ENCODE peak calls at places on chromosome 3, in eight cellular contexts. I is CD8-positive, alpha-beta T cell; M is fibroblast of mammary gland; W is astrocyte of the cerebellum; H is A549; B is neural crest cell; C is Panc1; Y is AG04450. R is an unnamed sample.

GRCh38 chr3:161148832-161149475 is 43.8 kb upstream of the B3GALNT1 start:
- DNase-seq in I (no peak), M (peak), W (peak), H (no peak), B (no peak), C (no peak), Y (no peak), R (no peak)

GRCh38 chr3:128112406-128112968 is 11.1 kb downstream of the RUVBL1 start:
- DNase-seq in I (peak), M (peak), W (peak), H (no peak), B (no peak), C (peak), Y (peak), R (no peak)

GRCh38 chr3:14645453-14645852 is 6.1 kb upstream of the CCDC174 start:
- DNase-seq in I (no peak), M (no peak), W (no peak), H (no peak), B (no peak), C (no peak), Y (no peak), R (no peak)

GRCh38 chr3:169171739-169172138 is 491.8 kb downstream of the MECOM start:
- DNase-seq in I (no peak), M (peak), W (no peak), H (no peak), B (no peak), C (no peak), Y (no peak), R (no peak)

GRCh38 chr3:82044918-82045715 is 283.7 kb upstream of the GBE1 start:
- DNase-seq in I (no peak), M (peak), W (no peak), H (no peak), B (no peak), C (no peak), Y (no peak), R (no peak)

GRCh38 chr3:177760803-177761202 is 563.5 kb upstream of the TBL1XR1 start:
- DNase-seq in I (no peak), M (no peak), W (peak), H (no peak), B (no peak), C (no peak), Y (no peak), R (no peak)

GRCh38 chr3:65955792-65956477 is 82.8 kb downstream of the MAGI1 start:
- DNase-seq in I (no peak), M (peak), W (no peak), H (no peak), B (no peak), C (no peak), Y (peak), R (no peak)

GRCh38 chr3:180802837-180803236 is 109.6 kb upstream of the FXR1 start:
- DNase-seq in I (no peak), M (peak), W (peak), H (no peak), B (no peak), C (peak), Y (no peak), R (no peak)

GRCh38 chr3:175590745-175591144 is 731.6 kb downstream of the NAALADL2 start:
- DNase-seq in I (no peak), M (no peak), W (no peak), H (no peak), B (no peak), C (no peak), Y (no peak), R (no peak)

GRCh38 chr3:105367063-105367405 is 325 bp downstream of the ALCAM start:
- DNase-seq in I (peak), M (no peak), W (no peak), H (peak), B (peak), C (no peak), Y (no peak), R (no peak)

GRCh38 chr3:108791473-108791872 is 31.1 kb upstream of the TRAT1 start:
- DNase-seq in I (no peak), M (no peak), W (no peak), H (no peak), B (no peak), C (no peak), Y (no peak), R (no peak)

GRCh38 chr3:104673981-104674380 is 692.7 kb upstream of the ALCAM start:
- DNase-seq in I (no peak), M (peak), W (no peak), H (no peak), B (no peak), C (no peak), Y (no peak), R (no peak)

GRCh38 chr3:34863485-34863884 is 775.8 kb upstream of the ARPP21 start:
- DNase-seq in I (no peak), M (peak), W (no peak), H (no peak), B (no peak), C (no peak), Y (no peak), R (no peak)

DNA sequence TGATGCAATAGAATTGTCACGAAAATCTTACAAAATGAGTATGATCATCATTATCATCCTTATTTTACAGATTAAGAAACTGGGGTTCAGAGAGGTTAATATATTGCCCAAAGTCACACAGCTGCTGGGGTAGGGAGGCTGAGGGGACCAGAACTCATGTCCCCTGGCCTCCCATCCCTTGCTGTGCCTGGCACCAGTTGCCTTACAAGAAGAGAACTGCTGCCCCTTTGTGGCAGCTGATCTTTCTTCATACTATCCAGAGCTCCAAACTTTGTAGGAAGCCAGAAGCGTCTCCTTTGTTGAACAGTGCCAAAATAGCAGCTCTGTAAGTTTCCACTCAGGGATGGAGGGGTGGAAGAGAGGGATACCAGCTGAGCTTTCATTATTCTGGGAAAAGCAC is 236.8 kb upstream of the TBC1D5 start:
- DNase-seq in I (no peak), M (no peak), W (no peak), H (no peak), B (no peak), C (no peak), Y (no peak), R (no peak)
- TF ChIP-seq CTCF in I (no peak), M (no peak), W (no peak), H (peak), B (no peak), C (no peak), Y (no peak), R (no peak)

GRCh38 chr3:151421956-151422355 is 37.4 kb upstream of the P2RY12 start:
- DNase-seq in I (no peak), M (no peak), W (no peak), H (no peak), B (no peak), C (no peak), Y (no peak), R (no peak)
- TF ChIP-seq CTCF in I (no peak), M (peak), W (peak), H (no peak), B (no peak), C (peak), Y (no peak), R (no peak)

DNA sequence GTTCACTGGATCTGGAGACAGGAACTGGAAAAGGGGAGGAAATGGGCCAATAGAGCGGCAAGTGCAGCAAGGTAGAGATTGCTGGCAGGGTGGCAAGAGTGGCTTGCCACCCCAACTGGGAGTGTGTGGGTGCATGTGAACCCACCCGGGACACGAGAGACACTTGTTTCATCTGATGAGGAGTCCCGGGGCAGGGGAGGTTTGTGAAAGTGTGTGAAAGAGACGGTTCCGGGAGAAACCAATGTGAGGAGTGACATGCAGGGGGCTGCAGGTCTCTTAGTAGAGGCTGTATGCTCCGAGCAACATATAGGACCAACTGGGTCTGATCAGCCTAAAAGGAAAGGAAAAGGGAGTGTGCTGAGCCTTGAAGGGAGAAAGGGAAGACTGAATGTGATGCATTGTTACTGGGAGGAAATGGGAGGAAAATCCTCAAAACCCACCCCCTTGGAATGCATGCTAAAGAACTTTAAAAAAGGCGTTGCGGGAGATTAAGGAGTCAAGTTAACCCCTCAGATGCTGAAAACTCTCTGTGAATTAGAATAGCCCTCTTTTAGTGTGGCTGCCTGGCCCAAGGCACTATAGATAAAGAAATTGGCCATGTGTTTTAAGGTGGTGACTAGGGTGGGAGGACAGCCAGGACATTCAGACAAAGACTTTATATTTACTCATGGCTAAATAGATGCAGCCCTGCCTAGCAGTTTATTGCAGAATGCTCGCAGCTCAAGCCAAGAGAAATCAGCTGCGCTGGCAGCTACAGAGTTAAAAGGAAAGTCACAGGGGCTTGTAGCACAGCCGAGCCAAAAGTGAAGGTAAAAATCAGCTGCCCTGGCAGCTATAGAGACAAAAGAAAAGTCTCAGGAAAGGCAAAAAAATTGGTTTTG is 9.1 kb upstream of the SLC9C1 start:
- DNase-seq in I (no peak), M (peak), W (no peak), H (no peak), B (peak), C (no peak), Y (no peak), R (no peak)
- TF ChIP-seq CTCF in I (no peak), M (no peak), W (no peak), H (no peak), B (no peak), C (no peak), Y (no peak), R (no peak)

GRCh38 chr3:45938858-45939257 is 4.4 kb upstream of the CXCR6 start:
- DNase-seq in I (peak), M (peak), W (peak), H (peak), B (peak), C (peak), Y (peak), R (peak)
- TF ChIP-seq CTCF in I (peak), M (peak), W (peak), H (peak), B (peak), C (peak), Y (peak), R (peak)

GRCh38 chr3:167030059-167030458 is 350.0 kb downstream of the ZBBX start:
- DNase-seq in I (no peak), M (no peak), W (no peak), H (no peak), B (no peak), C (no peak), Y (no peak), R (no peak)

GRCh38 chr3:167033866-167034265 is 346.2 kb downstream of the ZBBX start:
- DNase-seq in I (no peak), M (no peak), W (no peak), H (no peak), B (no peak), C (no peak), Y (no peak), R (no peak)

GRCh38 chr3:167031364-167032049 is 348.6 kb downstream of the ZBBX start:
- DNase-seq in I (no peak), M (no peak), W (no peak), H (no peak), B (no peak), C (no peak), Y (no peak), R (no peak)

DNA sequence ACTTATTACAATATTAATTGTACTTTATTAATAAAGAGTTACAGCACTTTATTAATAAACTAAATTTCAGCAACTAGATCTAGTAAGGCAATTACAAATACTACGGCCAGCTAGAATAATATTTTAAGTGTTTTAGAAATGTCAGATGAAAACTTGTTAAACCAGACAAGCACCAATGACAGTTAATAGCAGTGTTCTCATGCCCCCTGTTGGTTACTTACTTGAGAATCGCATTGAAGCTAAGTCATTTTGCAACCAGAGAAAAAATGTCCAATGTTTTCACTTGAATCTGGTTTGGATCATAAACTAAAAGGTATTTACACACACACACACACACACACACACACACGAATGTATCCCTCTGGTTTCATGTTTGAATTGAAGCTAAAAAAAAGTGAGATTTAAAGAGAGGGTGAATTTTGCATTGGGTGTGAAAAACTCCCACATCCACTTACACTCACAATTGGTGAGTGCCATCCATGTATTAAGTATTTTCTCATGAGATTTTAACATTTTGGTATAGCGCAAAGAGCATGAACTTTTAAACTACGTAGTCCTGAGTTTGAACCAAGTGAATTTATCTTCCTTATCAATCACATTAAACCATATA is 347.7 kb downstream of the ZBBX start:
- DNase-seq in I (no peak), M (peak), W (peak), H (no peak), B (no peak), C (peak), Y (peak), R (no peak)
- TF ChIP-seq CTCF in I (no peak), M (peak), W (peak), H (peak), B (peak), C (peak), Y (peak), R (peak)

DNA sequence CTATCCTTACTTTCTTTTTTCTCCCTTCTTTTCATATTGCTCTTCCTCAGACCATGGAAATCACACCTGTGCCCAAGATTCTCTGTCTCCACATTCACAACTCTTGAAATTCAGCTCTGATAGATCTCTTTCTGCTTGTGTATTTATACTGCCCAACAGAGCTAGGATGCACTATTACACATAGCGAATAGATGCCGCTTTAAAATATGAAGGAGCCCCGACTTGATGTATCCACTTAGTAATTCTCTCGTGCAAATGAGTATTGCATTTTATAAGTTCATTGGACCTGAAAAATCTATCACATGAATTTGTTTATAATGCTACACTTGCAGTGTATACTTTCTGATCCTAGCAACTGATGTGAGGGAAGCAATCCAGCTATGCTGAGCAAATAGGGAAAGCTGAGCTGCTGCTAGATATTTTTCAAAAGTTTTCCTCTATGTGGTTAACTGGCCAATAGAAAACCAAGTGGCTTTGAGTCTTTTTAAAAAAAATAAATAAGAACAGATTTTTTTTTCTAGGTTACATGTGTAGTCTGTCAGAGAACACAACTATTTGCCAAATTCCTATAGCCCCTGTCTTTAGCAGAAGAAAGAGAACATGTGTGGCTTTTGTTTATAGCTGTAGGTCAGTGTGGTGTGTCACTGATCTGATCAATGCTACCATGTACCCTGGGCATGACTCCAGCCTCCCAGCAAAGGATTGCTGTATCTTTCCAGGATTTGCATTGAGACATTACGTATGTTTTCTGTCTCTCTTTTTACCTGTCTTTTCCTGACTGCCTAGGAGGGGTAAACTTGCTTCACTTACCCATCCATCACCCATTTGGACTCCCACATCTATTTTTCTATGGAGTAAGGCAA is 64.2 kb upstream of the LEKR1 start:
- DNase-seq in I (no peak), M (peak), W (no peak), H (no peak), B (no peak), C (no peak), Y (no peak), R (no peak)
- TF ChIP-seq CTCF in I (no peak), M (no peak), W (no peak), H (no peak), B (no peak), C (peak), Y (peak), R (no peak)

GRCh38 chr3:8769088-8769822 is at the start of gene OXTR:
- DNase-seq in I (no peak), M (peak), W (peak), H (peak), B (peak), C (peak), Y (peak), R (peak)
- TF ChIP-seq CTCF in I (peak), M (peak), W (peak), H (peak), B (peak), C (peak), Y (peak), R (peak)